ENCODE peak calls at places on chromosomes 7 and 10, in eight cellular contexts. F, C, K, Z, W, E, U and B are unnamed samples.

GRCh38 chr10:21995557-21995956 is 8.0 kb downstream of the DNAJC1 start:
- DNase-seq in C (no peak), K (no peak), F (no peak), W (no peak), E (no peak), U (no peak), Z (no peak), B (no peak)

GRCh38 chr7:77442631-77443420 is 26.7 kb upstream of the GSAP start:
- DNase-seq in U (no peak), F (no peak), Z (no peak), K (no peak), C (no peak), E (no peak), W (no peak), B (no peak)

GRCh38 chr10:28274475-28274874 is 28.4 kb downstream of the MPP7 start:
- DNase-seq in C (no peak), K (no peak), Z (no peak), F (no peak), E (no peak), U (no peak), W (no peak), B (no peak)

GRCh38 chr10:102783541-102783930 is 39.8 kb downstream of the WBP1L start:
- DNase-seq in Z (no peak), C (no peak), F (no peak), E (no peak), W (no peak), U (no peak), K (no peak), B (no peak)

GRCh38 chr7:102095933-102096332 is 190.7 kb upstream of the SH2B2 start:
- DNase-seq in C (no peak), Z (no peak), E (no peak), U (no peak), W (no peak), F (no peak), K (no peak), B (peak; percentile 53)

GRCh38 chr10:74145133-74145532 is 5.5 kb downstream of the AP3M1 start:
- DNase-seq in F (no peak), C (no peak), U (no peak), W (no peak), Z (no peak), K (no peak), E (no peak), B (no peak)

GRCh38 chr10:43691503-43691902 is 42.8 kb upstream of the ZNF32 start:
- DNase-seq in K (no peak), U (no peak), E (no peak), W (no peak), C (peak; percentile 12), Z (no peak), F (no peak), B (no peak)

GRCh38 chr10:47366731-47367460 is 17.2 kb downstream of the ZNF488 start:
- DNase-seq in Z (no peak), K (no peak), E (no peak), U (no peak), W (no peak), F (no peak), C (no peak), B (no peak)

GRCh38 chr10:117754770-117755510 is 212.4 kb downstream of the EMX2 start:
- DNase-seq in W (no peak), C (no peak), F (no peak), E (no peak), K (no peak), U (no peak), Z (no peak), B (peak; percentile 23)

GRCh38 chr10:99827906-99828305 is 45.5 kb downstream of the ABCC2 start:
- DNase-seq in K (no peak), C (no peak), U (no peak), Z (no peak), F (no peak), W (no peak), E (no peak), B (no peak)

GRCh38 chr7:27697861-27698430 is 35.3 kb upstream of the HIBADH start:
- DNase-seq in W (no peak), C (no peak), U (no peak), E (no peak), F (no peak), Z (peak; percentile 63), K (peak; percentile 8), B (no peak)

GRCh38 chr10:94361161-94361794 is 1.5 kb downstream of the NOC3L start:
- DNase-seq in E (no peak), F (no peak), U (no peak), C (no peak), W (no peak), K (no peak), Z (peak; percentile 26), B (no peak)

GRCh38 chr10:115942106-115942505 is 330.9 kb downstream of the GFRA1 start:
- DNase-seq in K (no peak), Z (no peak), E (no peak), W (no peak), U (no peak), F (no peak), C (no peak), B (no peak)

GRCh38 chr10:72790216-72790990 is 98.5 kb downstream of the MCU start:
- DNase-seq in C (no peak), K (no peak), U (no peak), W (no peak), Z (no peak), E (no peak), F (no peak), B (no peak)

GRCh38 chr7:154440058-154440457 is 387.9 kb downstream of the DPP6 start:
- DNase-seq in E (no peak), U (no peak), Z (no peak), C (no peak), W (no peak), F (no peak), K (no peak), B (no peak)

GRCh38 chr10:6204063-6204340 is 1.3 kb downstream of the PFKFB3 start:
- DNase-seq in Z (peak; percentile 60), E (peak; percentile 60), U (peak; percentile 67), W (no peak), F (no peak), C (peak; percentile 39), K (no peak), B (no peak)

GRCh38 chr7:106021211-106022067 is 58.4 kb downstream of the CDHR3 start:
- DNase-seq in F (no peak), C (no peak), E (peak; percentile 43), Z (no peak), W (no peak), U (no peak), K (no peak), B (no peak)

GRCh38 chr7:16770657-16771329 is 17.2 kb downstream of the TSPAN13 start:
- DNase-seq in F (no peak), Z (no peak), W (no peak), C (no peak), E (no peak), K (no peak), U (no peak), B (no peak)

GRCh38 chr7:141263508-141263907 is 189.6 kb downstream of the TMEM178B start:
- DNase-seq in K (no peak), F (no peak), E (no peak), U (no peak), Z (no peak), C (no peak), W (no peak), B (no peak)

GRCh38 chr7:130896898-130897514 is 163.0 kb upstream of the KLF14 start:
- DNase-seq in W (no peak), E (peak; percentile 69), U (peak; percentile 86), C (peak; percentile 79), Z (peak; percentile 80), F (no peak), K (peak; percentile 86), B (no peak)
- H3K27ac ChIP-seq in W (peak overlapping the region; percentile 75), E (no peak overlapping the region), U (peak overlapping the region; percentile 13), C (peak overlapping the region; percentile 66), Z (peak overlapping the region; percentile 86), F (peak overlapping the region; percentile 97), K (peak overlapping the region; percentile 99), B (peak overlapping the region; percentile 77)

GRCh38 chr7:4748267-4748666 is 27.2 kb upstream of the AP5Z1 start:
- DNase-seq in C (no peak), W (no peak), Z (no peak), U (no peak), F (no peak), K (no peak), E (no peak), B (no peak)
- H3K36me3 ChIP-seq in C (peaks cover 2% of the 10 kb centered on the region), W (peaks cover 39% of the 10 kb centered on the region), Z (no peaks in the 10 kb centered on the region), U (no peaks in the 10 kb centered on the region), F (no peaks in the 10 kb centered on the region), K (peaks cover 4% of the 10 kb centered on the region), E (no peaks in the 10 kb centered on the region), B (peaks cover 1% of the 10 kb centered on the region)

GRCh38 chr7:91872928-91873327 is 7.6 kb downstream of the MTERF1 start:
- DNase-seq in W (no peak), C (no peak), Z (no peak), U (no peak), E (no peak), K (no peak), F (no peak), B (no peak)

GRCh38 chr7:91875851-91876250 is 4.7 kb downstream of the MTERF1 start:
- DNase-seq in C (no peak), K (no peak), E (no peak), W (no peak), F (no peak), U (no peak), Z (no peak), B (no peak)

GRCh38 chr7:91880413-91881241 is at the start of gene MTERF1:
- DNase-seq in Z (peak; percentile 93), K (peak; percentile 85), U (peak; percentile 96), F (peak; percentile 63), W (peak; percentile 84), E (peak; percentile 95), C (peak; percentile 95), B (peak; percentile 88)

GRCh38 chr7:91880016-91880412 is 488 bp downstream of the MTERF1 start:
- DNase-seq in U (no peak), F (no peak), W (no peak), E (no peak), K (no peak), Z (no peak), C (no peak), B (no peak)

GRCh38 chr7:91876391-91877133 is 3.9 kb downstream of the MTERF1 start:
- DNase-seq in W (no peak), C (no peak), U (no peak), Z (no peak), K (no peak), E (peak; percentile 18), F (no peak), B (no peak)
- TF ChIP-seq CTCF in W (no peak), C (peak; percentile 52), U (no peak), Z (no peak), K (no peak), E (peak; percentile 63), F (no peak), B (no peak)

GRCh38 chr10:132540456-132540855 is 2.9 kb downstream of the INPP5A start:
- DNase-seq in E (no peak), K (no peak), F (no peak), W (no peak), Z (peak; percentile 13), U (peak; percentile 63), C (peak; percentile 53), B (peak; percentile 71)

GRCh38 chr10:132538790-132539421 is 1.3 kb downstream of the INPP5A start:
- DNase-seq in F (no peak), E (no peak), Z (peak; percentile 10), C (peak; percentile 31), U (peak; percentile 45), K (no peak), W (no peak), B (no peak)

GRCh38 chr10:132539894-132540293 is 2.3 kb downstream of the INPP5A start:
- DNase-seq in E (no peak), Z (no peak), C (peak; percentile 13), K (no peak), U (no peak), F (no peak), W (no peak), B (no peak)

GRCh38 chr10:132538031-132538789 is 623 bp downstream of the INPP5A start:
- DNase-seq in E (no peak), F (no peak), U (peak; percentile 74), W (no peak), Z (peak; percentile 24), C (peak; percentile 33), K (no peak), B (no peak)

GRCh38 chr10:132539431-132539839 is 1.8 kb downstream of the INPP5A start:
- DNase-seq in K (no peak), C (peak; percentile 62), E (no peak), W (no peak), U (peak; percentile 42), Z (peak; percentile 19), F (peak; percentile 70), B (no peak)
- H3K27ac ChIP-seq in K (no peak overlapping the region), C (peak overlapping the region; percentile 85), E (no peak overlapping the region), W (peak overlapping the region; percentile 58), U (peak overlapping the region; percentile 24), Z (peak overlapping the region; percentile 87), F (peak overlapping the region; percentile 92), B (peak overlapping the region; percentile 92)